ENCODE peak calls at places on chromosomes 11 and 22, in eight cellular contexts. R is GM12865, I is fibroblast of mammary gland, D is left ventricle myocardium inferior, X is fibroblast of pulmonary artery, P is AG10803, K is tibial artery, Z is foreskin fibroblast. Y is an unnamed sample.

GRCh38 chr11:46254135-46254491 is 23.3 kb upstream of the CREB3L1 start:
- DNase-seq in P (no peak), Z (no peak), K (no peak), D (no peak), R (no peak), X (no peak), I (no peak), Y (no peak)

GRCh38 chr11:44797886-44798683 is 71.3 kb downstream of the TSPAN18 start:
- DNase-seq in D (no peak), K (no peak), P (peak), X (no peak), R (no peak), I (no peak), Z (no peak), Y (no peak)

GRCh38 chr11:78711732-78712131 is 137.1 kb upstream of the NARS2 start:
- DNase-seq in D (no peak), I (no peak), X (no peak), K (no peak), R (no peak), Z (no peak), P (no peak), Y (no peak)

GRCh38 chr11:59520741-59521140 is 9.4 kb downstream of the OR4D9 start:
- DNase-seq in Z (no peak), P (no peak), K (no peak), X (no peak), I (no peak), R (no peak), D (no peak), Y (no peak)

GRCh38 chr11:114762437-114762836 is 84.1 kb downstream of the NXPE2 start:
- DNase-seq in X (peak), I (peak), Z (peak), P (peak), R (peak), D (peak), K (peak), Y (no peak)

GRCh38 chr22:43434601-43435311 is 22.9 kb downstream of the MPPED1 start:
- DNase-seq in Z (no peak), D (no peak), K (no peak), P (no peak), I (no peak), R (no peak), X (no peak), Y (no peak)

GRCh38 chr11:126339866-126340434 is 15.5 kb upstream of the ST3GAL4 start:
- DNase-seq in X (peak), D (peak), P (peak), I (peak), K (no peak), R (no peak), Z (peak), Y (no peak)

GRCh38 chr11:112279901-112280267 is 19.2 kb upstream of the PLET1 start:
- DNase-seq in P (peak), D (peak), R (peak), K (peak), X (peak), I (peak), Z (peak), Y (no peak)

GRCh38 chr11:76799061-76799804 is 16.1 kb downstream of the TSKU start:
- DNase-seq in R (peak), K (peak), X (peak), P (peak), I (peak), Z (peak), D (peak), Y (no peak)

GRCh38 chr11:113547739-113548138 is 72.5 kb upstream of the DRD2 start:
- DNase-seq in X (no peak), P (no peak), K (no peak), R (no peak), I (no peak), Z (no peak), D (no peak), Y (no peak)

GRCh38 chr22:50550395-50550794 is 4.7 kb downstream of the KLHDC7B start:
- DNase-seq in P (no peak), R (no peak), K (no peak), I (no peak), D (no peak), Z (no peak), X (no peak), Y (no peak)

GRCh38 chr11:108435066-108435465 is 32.3 kb downstream of the C11orf65 start:
- DNase-seq in I (no peak), Z (no peak), D (no peak), P (no peak), K (no peak), R (peak), X (no peak), Y (no peak)

GRCh38 chr22:20514658-20515406 is 7.4 kb downstream of the MED15 start:
- DNase-seq in Z (peak), D (no peak), P (peak), X (peak), K (no peak), R (no peak), I (peak), Y (no peak)

GRCh38 chr11:69909561-69910518 is 90.6 kb upstream of the FGF3 start:
- DNase-seq in Z (peak), X (no peak), D (no peak), P (peak), R (peak), K (no peak), I (no peak), Y (no peak)

GRCh38 chr22:38513063-38513462 is 7.0 kb upstream of the DDX17 start:
- DNase-seq in R (peak), X (no peak), K (no peak), P (no peak), I (no peak), D (no peak), Z (no peak), Y (no peak)

GRCh38 chr22:42072606-42073330 is 1.3 kb upstream of the PHETA2 start:
- DNase-seq in K (no peak), Z (no peak), P (no peak), X (no peak), D (no peak), R (peak), I (no peak), Y (no peak)

GRCh38 chr11:24609778-24610177 is 112.9 kb downstream of the LUZP2 start:
- DNase-seq in D (no peak), X (no peak), R (no peak), I (no peak), P (no peak), Z (no peak), K (no peak), Y (no peak)

GRCh38 chr22:41256254-41256897 is 15.6 kb upstream of the CHADL start:
- DNase-seq in R (no peak), K (no peak), I (peak), X (peak), Z (peak), P (peak), D (no peak), Y (no peak)

GRCh38 chr22:45296628-45297297 is 12.0 kb downstream of the UPK3A start:
- DNase-seq in Z (no peak), R (peak), D (no peak), X (no peak), I (no peak), P (no peak), K (no peak), Y (no peak)

GRCh38 chr11:86469491-86470388 is 95.1 kb downstream of the CCDC81 start:
- DNase-seq in X (no peak), I (no peak), D (no peak), P (peak), R (no peak), Z (no peak), K (peak), Y (no peak)

GRCh38 chr11:67732045-67732787 is 57.8 kb upstream of the ALDH3B2 start:
- DNase-seq in I (no peak), X (no peak), K (no peak), Z (no peak), D (no peak), R (no peak), P (no peak), Y (no peak)

GRCh38 chr11:90476442-90477007 is 253.7 kb upstream of the CHORDC1 start:
- DNase-seq in P (no peak), I (peak), X (peak), Z (peak), D (no peak), K (no peak), R (peak), Y (peak)
- TF ChIP-seq CTCF in P (no peak), I (peak), X (no peak), Z (no peak), D (peak), K (no peak), R (peak), Y (peak)

DNA sequence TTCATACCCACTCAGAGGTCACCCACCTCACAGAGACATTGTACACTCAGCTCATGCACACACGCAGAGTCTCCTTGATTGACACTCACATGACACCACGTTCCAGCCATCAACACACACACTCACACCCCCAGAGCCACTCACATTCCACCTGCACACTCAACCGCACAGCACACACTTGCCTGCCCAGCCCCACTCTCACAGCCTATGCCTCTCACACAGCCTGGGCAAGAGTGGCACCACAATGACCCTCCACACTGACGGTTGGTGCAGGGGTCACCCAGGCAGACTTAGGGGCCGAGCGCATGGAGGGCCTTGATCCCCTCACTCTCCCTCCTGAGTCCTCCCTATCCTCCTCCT is 2.2 kb downstream of the SPI1 start:
- DNase-seq in D (no peak), X (no peak), K (no peak), R (no peak), P (no peak), I (no peak), Z (no peak), Y (no peak)
- H3K4me3 ChIP-seq in D (peak), X (no peak), K (peak), R (peak), P (no peak), I (no peak), Z (no peak), Y (peak)

GRCh38 chr11:104254347-104254746 is 90.4 kb upstream of the PDGFD start:
- DNase-seq in R (peak), Z (peak), K (no peak), D (no peak), P (no peak), I (peak), X (peak), Y (peak)
- TF ChIP-seq CTCF in R (peak), Z (peak), K (no peak), D (peak), P (peak), I (peak), X (peak), Y (peak)

GRCh38 chr11:40302669-40303068 is 1156.8 kb downstream of the LRRC4C start:
- DNase-seq in R (no peak), D (no peak), Z (peak), I (peak), X (peak), P (peak), K (no peak), Y (no peak)

GRCh38 chr11:40306938-40307548 is 1152.4 kb downstream of the LRRC4C start:
- DNase-seq in K (no peak), Z (peak), D (no peak), R (peak), X (peak), P (peak), I (peak), Y (no peak)
- H3K4me3 ChIP-seq in K (no peak), Z (no peak), D (no peak), R (no peak), X (no peak), P (no peak), I (no peak), Y (no peak)

GRCh38 chr11:62879554-62879953 is 1.1 kb upstream of the SLC3A2 start:
- DNase-seq in Z (peak), D (no peak), R (no peak), P (no peak), I (peak), K (peak), X (peak), Y (no peak)

GRCh38 chr11:62881579-62882427 is 1.1 kb downstream of the SLC3A2 start:
- DNase-seq in K (peak), D (peak), I (peak), P (peak), Z (peak), X (peak), R (peak), Y (peak)

GRCh38 chr11:62880231-62880802 is 379 bp upstream of the SLC3A2 start:
- DNase-seq in D (no peak), X (peak), I (peak), R (peak), Z (peak), P (peak), K (peak), Y (no peak)

GRCh38 chr11:62882428-62882742 is 1.7 kb downstream of the SLC3A2 start:
- DNase-seq in K (no peak), X (no peak), I (no peak), R (no peak), D (no peak), Z (no peak), P (no peak), Y (no peak)

DNA sequence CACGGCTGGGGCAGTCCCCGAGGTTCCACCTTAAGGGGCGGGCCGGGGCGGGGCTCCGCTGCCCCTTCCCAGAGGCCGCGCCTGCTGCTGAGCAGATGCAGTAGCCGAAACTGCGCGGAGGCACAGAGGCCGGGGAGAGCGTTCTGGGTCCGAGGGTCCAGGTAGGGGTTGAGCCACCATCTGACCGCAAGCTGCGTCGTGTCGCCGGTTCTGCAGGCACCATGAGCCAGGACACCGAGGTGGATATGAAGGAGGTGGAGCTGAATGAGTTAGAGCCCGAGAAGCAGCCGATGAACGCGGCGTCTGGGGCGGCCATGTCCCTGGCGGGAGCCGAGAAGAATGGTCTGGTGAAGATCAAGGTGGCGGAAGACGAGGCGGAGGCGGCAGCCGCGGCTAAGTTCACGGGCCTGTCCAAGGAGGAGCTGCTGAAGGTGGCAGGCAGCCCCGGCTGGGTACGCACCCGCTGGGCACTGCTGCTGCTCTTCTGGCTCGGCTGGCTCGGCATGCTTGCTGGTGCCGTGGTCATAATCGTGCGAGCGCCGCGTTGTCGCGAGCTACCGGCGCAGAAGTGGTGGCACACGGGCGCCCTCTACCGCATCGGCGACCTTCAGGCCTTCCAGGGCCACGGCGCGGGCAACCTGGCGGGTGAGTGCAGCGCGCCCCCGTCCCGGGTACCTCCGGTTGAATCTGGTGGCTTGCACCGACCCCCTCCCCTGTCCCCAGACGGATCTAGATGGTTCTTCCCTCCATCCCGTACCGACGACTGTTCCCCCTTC is at the start of gene SLC3A2:
- DNase-seq in X (peak), Z (peak), D (peak), I (peak), P (peak), R (peak), K (peak), Y (peak)
- TF ChIP-seq CTCF in X (peak), Z (peak), D (peak), I (peak), P (peak), R (peak), K (peak), Y (peak)

GRCh38 chr11:3055881-3056280 is 1.3 kb downstream of the CARS1 start:
- DNase-seq in P (no peak), I (no peak), D (no peak), Z (no peak), R (no peak), K (no peak), X (no peak), Y (no peak)
- H3K4me3 ChIP-seq in P (peak), I (peak), D (peak), Z (peak), R (peak), K (peak), X (peak), Y (peak)